ENCODE peak calls at places on chromosomes 5 and 9, in four cellular contexts. One of them, this sample, is unnamed.
A peak's percentile ranks its signal among the peaks of the same experiment; 100 is the strongest.

GRCh38 chr9:77158772-77159513 is 18.4 kb upstream of the VPS13A start:
- DNase-seq in breast epithelium: no peak
- DNase-seq in colonic mucosa: no peak
- DNase-seq in ascending aorta: no peak
- DNase-seq in this sample: no peak

GRCh38 chr5:115751176-115751575 is 65.3 kb downstream of the CDO1 start:
- DNase-seq in breast epithelium: no peak
- DNase-seq in colonic mucosa: no peak
- DNase-seq in ascending aorta: no peak
- DNase-seq in this sample: no peak

GRCh38 chr5:132406144-132406783 is 36.8 kb downstream of the SLC22A5 start:
- DNase-seq in breast epithelium: no peak
- DNase-seq in colonic mucosa: no peak
- DNase-seq in ascending aorta: no peak
- DNase-seq in this sample: no peak

GRCh38 chr5:151244210-151244609 is 8.8 kb upstream of the GM2A start:
- DNase-seq in breast epithelium: no peak
- DNase-seq in colonic mucosa: no peak
- DNase-seq in ascending aorta: no peak
- DNase-seq in this sample: no peak

GRCh38 chr9:19290103-19290502 is 59.6 kb downstream of the DENND4C start:
- DNase-seq in breast epithelium: no peak
- DNase-seq in colonic mucosa: no peak
- DNase-seq in ascending aorta: no peak
- DNase-seq in this sample: no peak

GRCh38 chr9:128928624-128929023 is 7.8 kb downstream of the PHYHD1 start:
- DNase-seq in breast epithelium: no peak
- DNase-seq in colonic mucosa: no peak
- DNase-seq in ascending aorta: no peak
- DNase-seq in this sample: no peak

GRCh38 chr5:105868038-105868775 is 1802.5 kb downstream of the EFNA5 start:
- DNase-seq in breast epithelium: no peak
- DNase-seq in colonic mucosa: no peak
- DNase-seq in ascending aorta: no peak
- DNase-seq in this sample: no peak

GRCh38 chr5:154199263-154199662 is 8.7 kb downstream of the GALNT10 start:
- DNase-seq in breast epithelium: no peak
- DNase-seq in colonic mucosa: no peak
- DNase-seq in ascending aorta: no peak
- DNase-seq in this sample: no peak

GRCh38 chr9:124869466-124869985 is 7.6 kb downstream of the ARPC5L start:
- DNase-seq in breast epithelium: no peak
- DNase-seq in colonic mucosa: peak; percentile 43
- DNase-seq in ascending aorta: no peak
- DNase-seq in this sample: no peak

GRCh38 chr9:94852373-94852772 is 125.9 kb downstream of the AOPEP start:
- DNase-seq in breast epithelium: no peak
- DNase-seq in colonic mucosa: no peak
- DNase-seq in ascending aorta: no peak
- DNase-seq in this sample: no peak

GRCh38 chr9:79080536-79080935 is 491.2 kb upstream of the TLE4 start:
- DNase-seq in breast epithelium: no peak
- DNase-seq in colonic mucosa: no peak
- DNase-seq in ascending aorta: no peak
- DNase-seq in this sample: no peak

GRCh38 chr5:136985785-136986475 is 513.2 kb downstream of the SPOCK1 start:
- DNase-seq in breast epithelium: no peak
- DNase-seq in colonic mucosa: no peak
- DNase-seq in ascending aorta: no peak
- DNase-seq in this sample: peak; percentile 16

GRCh38 chr9:16867571-16868311 is 2.7 kb downstream of the BNC2 start:
- DNase-seq in breast epithelium: no peak
- DNase-seq in colonic mucosa: no peak
- DNase-seq in ascending aorta: no peak
- DNase-seq in this sample: no peak

GRCh38 chr5:24742334-24742733 is 97.6 kb upstream of the CDH10 start:
- DNase-seq in breast epithelium: no peak
- DNase-seq in colonic mucosa: no peak
- DNase-seq in ascending aorta: no peak
- DNase-seq in this sample: no peak

GRCh38 chr5:2663489-2663888 is 88.0 kb downstream of the IRX2 start:
- DNase-seq in breast epithelium: no peak
- DNase-seq in colonic mucosa: no peak
- DNase-seq in ascending aorta: no peak
- DNase-seq in this sample: no peak

GRCh38 chr5:2670856-2671404 is 80.5 kb downstream of the IRX2 start:
- DNase-seq in breast epithelium: no peak
- DNase-seq in colonic mucosa: no peak
- DNase-seq in ascending aorta: no peak
- DNase-seq in this sample: no peak

GRCh38 chr5:2669913-2670312 is 81.6 kb downstream of the IRX2 start:
- DNase-seq in breast epithelium: no peak
- DNase-seq in colonic mucosa: no peak
- DNase-seq in ascending aorta: no peak
- DNase-seq in this sample: no peak

GRCh38 chr5:2669259-2669658 is 82.2 kb downstream of the IRX2 start:
- DNase-seq in breast epithelium: no peak
- DNase-seq in colonic mucosa: no peak
- DNase-seq in ascending aorta: no peak
- DNase-seq in this sample: no peak

DNA sequence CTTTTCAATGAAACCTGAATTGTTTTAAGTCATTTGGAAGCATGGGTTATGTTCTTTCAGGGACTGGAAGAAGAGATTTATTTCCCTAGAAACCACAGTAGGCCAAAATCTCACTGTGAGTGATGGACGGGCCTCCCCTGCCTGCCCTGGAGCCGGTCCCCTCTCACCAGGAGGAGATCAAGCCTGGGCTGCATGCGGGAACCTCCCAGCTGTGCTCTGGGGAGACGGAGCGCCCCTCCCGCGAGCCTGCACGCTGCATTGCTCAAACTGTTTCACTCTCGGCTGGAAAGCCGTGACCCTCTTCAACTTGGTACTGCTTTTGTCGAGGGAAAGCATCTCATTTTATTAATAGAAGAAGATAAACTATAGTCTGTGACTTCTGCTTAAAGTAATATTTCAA is 85.4 kb downstream of the IRX2 start:
- DNase-seq in breast epithelium: no peak
- DNase-seq in colonic mucosa: no peak
- DNase-seq in ascending aorta: no peak
- DNase-seq in this sample: no peak
- H3K9me3 ChIP-seq in breast epithelium: no peaks in the 10 kb centered on the region
- H3K9me3 ChIP-seq in colonic mucosa: no peaks in the 10 kb centered on the region
- H3K9me3 ChIP-seq in ascending aorta: no peaks in the 10 kb centered on the region
- H3K9me3 ChIP-seq in this sample: no peaks in the 10 kb centered on the region

GRCh38 chr5:71699233-71699632 is 19.8 kb upstream of the CARTPT start:
- DNase-seq in breast epithelium: no peak
- DNase-seq in colonic mucosa: no peak
- DNase-seq in ascending aorta: no peak
- DNase-seq in this sample: no peak

GRCh38 chr5:71695069-71695468 is 24.0 kb upstream of the CARTPT start:
- DNase-seq in breast epithelium: no peak
- DNase-seq in colonic mucosa: peak; percentile 28
- DNase-seq in ascending aorta: no peak
- DNase-seq in this sample: no peak

GRCh38 chr5:71697967-71698366 is 21.1 kb upstream of the CARTPT start:
- DNase-seq in breast epithelium: no peak
- DNase-seq in colonic mucosa: no peak
- DNase-seq in ascending aorta: no peak
- DNase-seq in this sample: no peak

GRCh38 chr5:71695561-71695960 is 23.5 kb upstream of the CARTPT start:
- DNase-seq in breast epithelium: no peak
- DNase-seq in colonic mucosa: no peak
- DNase-seq in ascending aorta: no peak
- DNase-seq in this sample: no peak

DNA sequence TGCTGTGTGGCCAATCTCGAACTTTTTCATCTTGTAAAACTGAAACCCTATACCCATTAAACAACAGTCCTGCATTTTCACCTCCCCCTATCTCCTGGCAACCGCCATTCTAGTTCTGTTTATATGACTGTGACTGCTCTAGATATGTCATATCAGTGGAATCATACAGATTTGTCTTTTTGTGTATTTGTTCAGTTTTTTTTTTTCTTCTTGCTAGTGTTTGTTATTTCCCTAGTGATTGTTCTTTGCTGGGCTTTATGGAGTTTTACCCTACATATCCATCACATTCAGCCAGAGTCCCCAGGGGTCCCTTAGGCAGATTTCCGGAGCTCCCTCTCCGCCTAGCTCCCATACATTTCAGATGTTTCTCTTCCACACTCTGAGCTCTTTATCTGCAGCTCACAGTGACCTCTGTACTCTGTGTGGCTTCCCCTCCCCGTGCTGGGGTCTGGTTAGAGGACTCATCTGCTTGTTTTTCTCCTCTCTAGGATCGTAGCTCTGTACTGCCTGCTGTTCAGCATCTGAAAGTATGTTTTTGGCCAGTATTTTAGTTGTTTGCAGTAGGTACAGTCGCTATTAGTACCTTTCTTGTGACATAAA is 25.1 kb upstream of the CARTPT start:
- DNase-seq in breast epithelium: no peak
- DNase-seq in colonic mucosa: no peak
- DNase-seq in ascending aorta: no peak
- DNase-seq in this sample: no peak
- H3K4me1 ChIP-seq in breast epithelium: no peaks in the 10 kb centered on the region
- H3K4me1 ChIP-seq in colonic mucosa: no peaks in the 10 kb centered on the region
- H3K4me1 ChIP-seq in ascending aorta: no peaks in the 10 kb centered on the region
- H3K4me1 ChIP-seq in this sample: no peaks in the 10 kb centered on the region

GRCh38 chr5:113507601-113508000 is 5.9 kb upstream of the YTHDC2 start:
- DNase-seq in breast epithelium: no peak
- DNase-seq in colonic mucosa: no peak
- DNase-seq in ascending aorta: no peak
- DNase-seq in this sample: no peak

GRCh38 chr5:113502073-113502472 is 11.4 kb upstream of the YTHDC2 start:
- DNase-seq in breast epithelium: no peak
- DNase-seq in colonic mucosa: no peak
- DNase-seq in ascending aorta: no peak
- DNase-seq in this sample: no peak

GRCh38 chr5:113503146-113503545 is 10.3 kb upstream of the YTHDC2 start:
- DNase-seq in breast epithelium: no peak
- DNase-seq in colonic mucosa: no peak
- DNase-seq in ascending aorta: no peak
- DNase-seq in this sample: no peak

GRCh38 chr5:113508756-113509155 is 4.7 kb upstream of the YTHDC2 start:
- DNase-seq in breast epithelium: no peak
- DNase-seq in colonic mucosa: no peak
- DNase-seq in ascending aorta: no peak
- DNase-seq in this sample: no peak

GRCh38 chr5:113505181-113505580 is 8.3 kb upstream of the YTHDC2 start:
- DNase-seq in breast epithelium: no peak
- DNase-seq in colonic mucosa: no peak
- DNase-seq in ascending aorta: no peak
- DNase-seq in this sample: no peak
- H3K27ac ChIP-seq in breast epithelium: no peak overlapping the region
- H3K27ac ChIP-seq in colonic mucosa: no peak overlapping the region
- H3K27ac ChIP-seq in ascending aorta: no peak overlapping the region
- H3K27ac ChIP-seq in this sample: no peak overlapping the region

GRCh38 chr5:179113143-179113530 is 53.0 kb downstream of the ZNF354C start:
- DNase-seq in breast epithelium: peak; percentile 20
- DNase-seq in colonic mucosa: peak; percentile 8
- DNase-seq in ascending aorta: no peak
- DNase-seq in this sample: no peak
- H3K9me3 ChIP-seq in breast epithelium: peaks cover 78% of the 10 kb centered on the region
- H3K9me3 ChIP-seq in colonic mucosa: no peaks in the 10 kb centered on the region
- H3K9me3 ChIP-seq in ascending aorta: peaks cover 84% of the 10 kb centered on the region
- H3K9me3 ChIP-seq in this sample: peaks cover 55% of the 10 kb centered on the region

GRCh38 chr5:54742417-54742889 is 224.9 kb downstream of the SNX18 start:
- DNase-seq in breast epithelium: no peak
- DNase-seq in colonic mucosa: peak; percentile 44
- DNase-seq in ascending aorta: no peak
- DNase-seq in this sample: no peak

GRCh38 chr5:54743581-54743980 is 226.0 kb downstream of the SNX18 start:
- DNase-seq in breast epithelium: no peak
- DNase-seq in colonic mucosa: no peak
- DNase-seq in ascending aorta: no peak
- DNase-seq in this sample: no peak

GRCh38 chr5:54740141-54740540 is 222.6 kb downstream of the SNX18 start:
- DNase-seq in breast epithelium: no peak
- DNase-seq in colonic mucosa: no peak
- DNase-seq in ascending aorta: no peak
- DNase-seq in this sample: no peak

GRCh38 chr5:54739371-54739770 is 221.8 kb downstream of the SNX18 start:
- DNase-seq in breast epithelium: no peak
- DNase-seq in colonic mucosa: no peak
- DNase-seq in ascending aorta: no peak
- DNase-seq in this sample: no peak

DNA sequence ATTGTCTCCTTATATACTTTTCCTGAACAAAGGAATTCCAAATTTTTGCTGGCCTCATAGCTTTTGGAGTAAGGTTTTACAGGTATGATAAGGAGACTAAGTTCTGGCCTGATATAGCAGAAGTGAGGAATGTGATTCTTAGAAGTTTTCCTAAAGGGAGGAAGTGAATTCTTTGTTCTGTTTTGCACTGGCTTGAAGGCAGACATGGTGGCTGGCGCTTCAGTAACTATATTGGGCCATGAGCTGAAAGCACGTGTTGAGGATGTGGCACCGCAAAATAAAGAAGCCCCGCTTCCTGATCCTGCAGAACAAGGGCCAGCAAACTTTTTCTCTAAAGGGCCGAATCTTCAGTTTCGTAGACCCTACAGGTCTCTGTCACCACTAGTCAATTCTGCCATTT is 224.2 kb downstream of the SNX18 start:
- DNase-seq in breast epithelium: no peak
- DNase-seq in colonic mucosa: no peak
- DNase-seq in ascending aorta: no peak
- DNase-seq in this sample: no peak
- H3K4me1 ChIP-seq in breast epithelium: no peaks in the 10 kb centered on the region
- H3K4me1 ChIP-seq in colonic mucosa: peaks cover 4% of the 10 kb centered on the region
- H3K4me1 ChIP-seq in ascending aorta: peaks cover 20% of the 10 kb centered on the region
- H3K4me1 ChIP-seq in this sample: peaks cover 33% of the 10 kb centered on the region

GRCh38 chr5:32092938-32093812 is 80.9 kb downstream of the GOLPH3 start:
- DNase-seq in breast epithelium: no peak
- DNase-seq in colonic mucosa: peak; percentile 68
- DNase-seq in ascending aorta: no peak
- DNase-seq in this sample: peak; percentile 90

GRCh38 chr5:32098291-32098690 is 75.8 kb downstream of the GOLPH3 start:
- DNase-seq in breast epithelium: no peak
- DNase-seq in colonic mucosa: no peak
- DNase-seq in ascending aorta: no peak
- DNase-seq in this sample: no peak

GRCh38 chr5:32096891-32097592 is 77.1 kb downstream of the GOLPH3 start:
- DNase-seq in breast epithelium: no peak
- DNase-seq in colonic mucosa: no peak
- DNase-seq in ascending aorta: no peak
- DNase-seq in this sample: no peak

GRCh38 chr5:32095261-32095671 is 78.9 kb downstream of the GOLPH3 start:
- DNase-seq in breast epithelium: no peak
- DNase-seq in colonic mucosa: no peak
- DNase-seq in ascending aorta: no peak
- DNase-seq in this sample: peak; percentile 33

GRCh38 chr5:32094691-32095090 is 79.4 kb downstream of the GOLPH3 start:
- DNase-seq in breast epithelium: no peak
- DNase-seq in colonic mucosa: no peak
- DNase-seq in ascending aorta: no peak
- DNase-seq in this sample: no peak
- H3K27ac ChIP-seq in breast epithelium: no peak overlapping the region
- H3K27ac ChIP-seq in colonic mucosa: no peak overlapping the region
- H3K27ac ChIP-seq in ascending aorta: peak overlapping the region; percentile 29
- H3K27ac ChIP-seq in this sample: peak overlapping the region; percentile 60

GRCh38 chr9:135641745-135642144 is 2.4 kb upstream of the GLT6D1 start:
- DNase-seq in breast epithelium: no peak
- DNase-seq in colonic mucosa: no peak
- DNase-seq in ascending aorta: no peak
- DNase-seq in this sample: no peak
- H3K9me3 ChIP-seq in breast epithelium: peaks cover 27% of the 10 kb centered on the region
- H3K9me3 ChIP-seq in colonic mucosa: peaks cover 5% of the 10 kb centered on the region
- H3K9me3 ChIP-seq in ascending aorta: peaks cover 6% of the 10 kb centered on the region
- H3K9me3 ChIP-seq in this sample: no peaks in the 10 kb centered on the region

This sample was measured in tibial nerve.